ENCODE peak calls at places on chromosomes 1 and 21, in eight cellular contexts. Y is PC-3; U is prostate gland; A is globus pallidus; S is iris pigment epithelial cell; E is substantia nigra; X is stimulated activated CD8-positive, alpha-beta memory T cell treated with anti-CD3 and anti-CD28 coated beads, Interleukin-15, amount 100 ng/mL, for 4 hours; K is omental fat pad. H is an unnamed sample.

GRCh38 chr21:46554431-46555224 is 50.3 kb downstream of the S100B start:
- DNase-seq in U (no peak), A (no peak), S (no peak), E (no peak), Y (no peak), X (no peak), K (no peak), H (no peak)

GRCh38 chr1:26828352-26829093 is 2.0 kb downstream of the ZDHHC18 start:
- DNase-seq in X (no peak), K (no peak), Y (no peak), E (no peak), A (peak), U (no peak), S (no peak), H (no peak)

GRCh38 chr1:27257155-27257554 is 22.7 kb downstream of the WDTC1 start:
- DNase-seq in Y (no peak), A (no peak), X (no peak), S (peak), E (no peak), K (no peak), U (no peak), H (no peak)

GRCh38 chr1:200211157-200211556 is 183.6 kb downstream of the NR5A2 start:
- DNase-seq in E (no peak), A (no peak), Y (peak), X (no peak), S (peak), U (no peak), K (no peak), H (no peak)

GRCh38 chr21:44083631-44084291 is 23.4 kb upstream of the PWP2 start:
- DNase-seq in S (no peak), K (no peak), X (no peak), E (no peak), Y (no peak), U (no peak), A (no peak), H (no peak)

GRCh38 chr21:25561668-25562641 is 45.3 kb downstream of the MRPL39 start:
- DNase-seq in E (peak), Y (no peak), X (peak), K (no peak), S (peak), U (no peak), A (peak), H (peak)

GRCh38 chr1:162849711-162850110 is 11.3 kb downstream of the CCDC190 start:
- DNase-seq in X (no peak), A (no peak), U (no peak), Y (no peak), S (no peak), K (no peak), E (no peak), H (no peak)

GRCh38 chr1:79912813-79913212 is 906.3 kb upstream of the ADGRL4 start:
- DNase-seq in A (no peak), S (no peak), U (no peak), Y (no peak), X (no peak), E (no peak), K (no peak), H (no peak)

GRCh38 chr21:25639167-25639921 is at the start of gene JAM2:
- DNase-seq in U (peak), S (peak), K (no peak), E (no peak), Y (no peak), A (peak), X (no peak), H (peak)

H was measured in HTR-8/SVneo.